ENCODE peak calls at places on chromosomes 13 and 19, in seven cellular contexts. C is pancreas, K is neural progenitor cell, O is BJ, W is cardiac fibroblast, Z is activated B cell treated with CpG ODN at 0.5 μM for 24 hours, J is fibroblast of lung. Q is an unnamed sample.

GRCh38 chr13:110226051-110226562 is 80.8 kb downstream of the COL4A1 start:
- DNase-seq in C (no peak), W (peak), O (no peak), J (peak), Z (no peak), K (no peak), Q (no peak)

GRCh38 chr19:45403781-45404556 is 900 bp downstream of the PPP1R13L start:
- DNase-seq in W (no peak), K (peak), J (no peak), C (peak), Z (peak), O (no peak), Q (no peak)

GRCh38 chr13:70613295-70613694 is 505.0 kb upstream of the KLHL1 start:
- DNase-seq in K (no peak), W (no peak), J (no peak), Z (no peak), C (no peak), O (no peak), Q (no peak)

GRCh38 chr13:28582225-28582891 is 76.6 kb upstream of the POMP start:
- DNase-seq in K (no peak), W (peak), Z (no peak), O (no peak), J (no peak), C (no peak), Q (no peak)

GRCh38 chr19:12665281-12665573 is 1.3 kb downstream of the MAN2B1 start:
- DNase-seq in C (no peak), Z (peak), K (no peak), W (no peak), J (no peak), O (no peak), Q (no peak)

GRCh38 chr13:36074659-36075058 is 56.5 kb downstream of the DCLK1 start:
- DNase-seq in J (peak), O (no peak), K (no peak), W (peak), Z (no peak), C (no peak), Q (no peak)

GRCh38 chr19:18745931-18746330 is 45.2 kb downstream of the COMP start:
- DNase-seq in O (no peak), J (no peak), Z (no peak), C (no peak), K (no peak), W (no peak), Q (no peak)

GRCh38 chr19:40331052-40331451 is 17.1 kb downstream of the C19orf47 start:
- DNase-seq in K (no peak), W (no peak), C (no peak), J (no peak), O (no peak), Z (no peak), Q (no peak)

GRCh38 chr19:32977269-32977668 is 5.2 kb downstream of the FAAP24 start:
- DNase-seq in K (no peak), C (no peak), W (no peak), Z (no peak), J (no peak), O (no peak), Q (no peak)

GRCh38 chr19:46784262-46785053 is 3.9 kb downstream of the SLC1A5 start:
- DNase-seq in J (peak), C (peak), W (peak), Z (peak), K (peak), O (peak), Q (no peak)
- TF ChIP-seq CTCF in J (peak), C (no peak), W (peak), Z (no peak), K (peak), O (peak), Q (peak)

GRCh38 chr13:72781461-72782439 is at the start of the genes DIS3 and PIBF1:
- DNase-seq in C (peak), O (peak), K (peak), Z (peak), J (peak), W (peak), Q (peak)
- TF ChIP-seq CTCF in C (no peak), O (peak), K (no peak), Z (no peak), J (no peak), W (no peak), Q (peak)

GRCh38 chr13:44109986-44110640 is 230.4 kb downstream of the LACC1 start:
- DNase-seq in J (no peak), Z (no peak), C (no peak), K (no peak), W (no peak), O (no peak), Q (no peak)
- TF ChIP-seq CTCF in J (no peak), Z (no peak), C (no peak), K (no peak), W (no peak), O (no peak), Q (no peak)

DNA sequence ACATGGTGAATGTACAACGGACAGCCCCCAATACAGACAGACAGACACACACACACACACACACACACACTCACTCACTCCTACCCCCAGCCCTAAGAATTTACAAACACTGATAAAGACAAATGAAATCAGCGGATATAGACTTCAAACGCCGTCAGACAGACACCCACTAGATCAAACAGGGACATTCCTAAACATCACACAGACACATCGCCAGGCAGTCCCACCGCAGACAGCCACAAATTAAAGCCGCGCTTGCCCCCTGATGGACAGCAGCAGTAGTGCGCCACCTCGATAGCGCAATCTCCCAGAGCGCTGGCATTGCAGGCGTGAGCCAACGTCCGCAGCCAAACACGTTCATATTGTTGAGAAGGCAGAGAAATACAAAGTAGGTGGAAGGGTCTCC is 24.7 kb upstream of the ADGRE1 start:
- DNase-seq in J (peak), K (peak), C (peak), Z (peak), W (peak), O (peak), Q (peak)
- TF ChIP-seq CTCF in J (peak), K (peak), C (peak), Z (no peak), W (peak), O (peak), Q (peak)

GRCh38 chr19:8017808-8018207 is 12.4 kb upstream of the ELAVL1 start:
- DNase-seq in C (no peak), Z (peak), K (peak), W (no peak), O (no peak), J (no peak), Q (no peak)
- TF ChIP-seq CTCF in C (no peak), Z (no peak), K (peak), W (no peak), O (no peak), J (no peak), Q (peak)

Q was measured in retinal pigment epithelial cell.